ENCODE peak calls at places on chromosomes 11 and 22, in nine cellular contexts. V is occipital lobe, J is colonic mucosa, H is GM20000, L is amniotic stem cell, U is esophagus muscularis mucosa, N is non-pigmented ciliary epithelial cell, F is GM19239, R is IMR-90. M is an unnamed sample.

GRCh38 chr11:121237686-121238658 is 54.6 kb upstream of the SC5D start:
- DNase-seq in V (no peak), J (no peak), H (peak), L (no peak), U (no peak), N (no peak), F (no peak), R (peak), M (peak)

GRCh38 chr11:31881825-31882224 is 70.7 kb upstream of the PAX6 start:
- DNase-seq in V (no peak), J (no peak), H (no peak), L (no peak), U (no peak), N (no peak), F (no peak), R (no peak), M (no peak)

GRCh38 chr11:127711748-127712147 is 711.2 kb upstream of the KIRREL3 start:
- DNase-seq in V (no peak), J (no peak), H (no peak), L (no peak), U (no peak), N (no peak), F (no peak), R (no peak), M (no peak)

GRCh38 chr22:47022075-47022473 is 259.6 kb downstream of the TBC1D22A start:
- DNase-seq in V (no peak), J (no peak), H (no peak), L (no peak), U (no peak), N (no peak), F (no peak), R (peak), M (peak)

GRCh38 chr11:34259087-34259486 is 98.7 kb downstream of the ABTB2 start:
- DNase-seq in V (no peak), J (no peak), H (no peak), L (no peak), U (no peak), N (no peak), F (no peak), R (no peak), M (peak)

GRCh38 chr11:8252388-8252787 is 11.3 kb downstream of the LMO1 start:
- DNase-seq in V (no peak), J (no peak), H (no peak), L (no peak), U (no peak), N (no peak), F (no peak), R (no peak), M (no peak)

GRCh38 chr11:113578164-113578455 is 102.9 kb upstream of the DRD2 start:
- DNase-seq in V (no peak), J (no peak), H (no peak), L (no peak), U (peak), N (no peak), F (no peak), R (no peak), M (no peak)

GRCh38 chr11:121100943-121101342 is at the start of gene TECTA:
- DNase-seq in V (no peak), J (no peak), H (no peak), L (no peak), U (no peak), N (no peak), F (no peak), R (no peak), M (no peak)

GRCh38 chr22:32628626-32629587 is 154.3 kb downstream of the FBXO7 start:
- DNase-seq in V (no peak), J (no peak), H (no peak), L (peak), U (no peak), N (no peak), F (no peak), R (peak), M (peak)

GRCh38 chr11:63920870-63921417 is 4.0 kb upstream of the RCOR2 start:
- DNase-seq in V (no peak), J (peak), H (peak), L (no peak), U (no peak), N (no peak), F (no peak), R (no peak), M (no peak)

GRCh38 chr11:65165847-65166317 is 4.2 kb upstream of the SPDYC start:
- DNase-seq in V (no peak), J (peak), H (no peak), L (no peak), U (no peak), N (no peak), F (no peak), R (no peak), M (no peak)

GRCh38 chr11:46514370-46514769 is 79.5 kb downstream of the AMBRA1 start:
- DNase-seq in V (no peak), J (no peak), H (no peak), L (no peak), U (no peak), N (no peak), F (no peak), R (no peak), M (no peak)

GRCh38 chr22:37484115-37485005 is 1.8 kb downstream of the MFNG start:
- DNase-seq in V (no peak), J (peak), H (peak), L (no peak), U (peak), N (no peak), F (peak), R (no peak), M (no peak)

GRCh38 chr11:34476853-34477252 is 36.7 kb downstream of the ELF5 start:
- DNase-seq in V (no peak), J (no peak), H (no peak), L (no peak), U (no peak), N (no peak), F (no peak), R (no peak), M (no peak)

GRCh38 chr11:68954970-68955958 is 25.5 kb downstream of the MRGPRD start:
- DNase-seq in V (no peak), J (peak), H (no peak), L (no peak), U (no peak), N (no peak), F (no peak), R (peak), M (peak)

GRCh38 chr11:2300290-2300935 is 1.3 kb downstream of the C11orf21 start:
- DNase-seq in V (no peak), J (peak), H (no peak), L (no peak), U (peak), N (no peak), F (no peak), R (no peak), M (no peak)

GRCh38 chr11:30936476-30936875 is 350.3 kb upstream of the MPPED2 start:
- DNase-seq in V (no peak), J (no peak), H (no peak), L (no peak), U (no peak), N (no peak), F (no peak), R (peak), M (peak)

GRCh38 chr11:12502041-12502440 is 124.7 kb downstream of the PARVA start:
- DNase-seq in V (no peak), J (no peak), H (no peak), L (no peak), U (peak), N (peak), F (no peak), R (peak), M (no peak)

GRCh38 chr11:86220654-86221053 is 23.9 kb upstream of the EED start:
- DNase-seq in V (no peak), J (no peak), H (no peak), L (no peak), U (no peak), N (no peak), F (no peak), R (no peak), M (no peak)

GRCh38 chr11:21546715-21547114 is 646.2 kb upstream of the ANO5 start:
- DNase-seq in V (no peak), J (no peak), H (no peak), L (no peak), U (no peak), N (no peak), F (no peak), R (no peak), M (no peak)

GRCh38 chr11:103676413-103676812 is 360.0 kb upstream of the DDI1 start:
- DNase-seq in V (no peak), J (no peak), H (no peak), L (no peak), U (no peak), N (no peak), F (no peak), R (no peak), M (no peak)

GRCh38 chr11:87437844-87438223 is 400.1 kb downstream of the TMEM135 start:
- DNase-seq in V (no peak), J (no peak), H (no peak), L (no peak), U (no peak), N (peak), F (no peak), R (peak), M (peak)

GRCh38 chr22:25845985-25846745 is 104.2 kb downstream of the MYO18B start:
- DNase-seq in V (no peak), J (no peak), H (peak), L (no peak), U (no peak), N (no peak), F (no peak), R (no peak), M (no peak)

GRCh38 chr22:44451016-44451415 is 47.0 kb downstream of the RTL6 start:
- DNase-seq in V (no peak), J (no peak), H (no peak), L (no peak), U (no peak), N (no peak), F (no peak), R (no peak), M (no peak)

GRCh38 chr22:30253205-30253852 is 6.8 kb upstream of the LIF start:
- DNase-seq in V (peak), J (peak), H (peak), L (no peak), U (no peak), N (no peak), F (no peak), R (peak), M (peak)

GRCh38 chr11:21566521-21567100 is 626.3 kb upstream of the ANO5 start:
- DNase-seq in V (no peak), J (no peak), H (no peak), L (no peak), U (no peak), N (no peak), F (no peak), R (no peak), M (no peak)

GRCh38 chr11:91220476-91221202 is 997.8 kb upstream of the CHORDC1 start:
- DNase-seq in V (no peak), J (no peak), H (no peak), L (no peak), U (no peak), N (peak), F (no peak), R (peak), M (peak)

GRCh38 chr22:20117656-20118571 is 888 bp upstream of the TRMT2A start:
- DNase-seq in V (no peak), J (no peak), H (peak), L (no peak), U (no peak), N (no peak), F (peak), R (peak), M (peak)

GRCh38 chr11:65883058-65883761 is 3.6 kb downstream of the CTSW start:
- DNase-seq in V (no peak), J (no peak), H (no peak), L (no peak), U (no peak), N (no peak), F (no peak), R (no peak), M (no peak)

M was measured in fibroblast of the aortic adventitia.